ENCODE peak calls at places on chromosomes 1 and 21, in four cellular contexts. One of them, this sample, is unnamed.

GRCh38 chr1:160640359-160641123 is 6.3 kb downstream of the SLAMF1 start:
- DNase-seq in fibroblast of the aortic adventitia: no peak
- DNase-seq in A673: no peak
- DNase-seq in mucosa of descending colon: no peak
- DNase-seq in this sample: no peak

GRCh38 chr1:197146108-197147095 is at the start of gene ASPM:
- DNase-seq in A673: peak; percentile 98
- DNase-seq in fibroblast of the aortic adventitia: peak; percentile 95
- DNase-seq in mucosa of descending colon: peak; percentile 96
- DNase-seq in this sample: peak; percentile 93

GRCh38 chr1:112219267-112219666 is 176.7 kb upstream of the CTTNBP2NL start:
- DNase-seq in A673: no peak
- DNase-seq in mucosa of descending colon: no peak
- DNase-seq in fibroblast of the aortic adventitia: no peak
- DNase-seq in this sample: no peak

GRCh38 chr1:94980909-94981252 is 54.0 kb upstream of the CNN3 start:
- DNase-seq in mucosa of descending colon: no peak
- DNase-seq in fibroblast of the aortic adventitia: no peak
- DNase-seq in A673: no peak
- DNase-seq in this sample: no peak

GRCh38 chr1:155174334-155175280 is 958 bp downstream of the TRIM46 start:
- DNase-seq in A673: peak; percentile 65
- DNase-seq in fibroblast of the aortic adventitia: peak; percentile 28
- DNase-seq in mucosa of descending colon: no peak
- DNase-seq in this sample: no peak

GRCh38 chr1:93042134-93042821 is 36.8 kb upstream of the MTF2 start:
- DNase-seq in mucosa of descending colon: peak; percentile 43
- DNase-seq in fibroblast of the aortic adventitia: peak; percentile 2
- DNase-seq in A673: no peak
- DNase-seq in this sample: no peak

GRCh38 chr1:85328713-85329376 is 52.4 kb upstream of the BCL10 start:
- DNase-seq in A673: peak; percentile 54
- DNase-seq in mucosa of descending colon: no peak
- DNase-seq in fibroblast of the aortic adventitia: peak; percentile 99
- DNase-seq in this sample: peak; percentile 99

GRCh38 chr1:219503549-219503948 is 109.4 kb downstream of the ZC3H11B start:
- DNase-seq in mucosa of descending colon: no peak
- DNase-seq in A673: no peak
- DNase-seq in fibroblast of the aortic adventitia: peak; percentile 27
- DNase-seq in this sample: no peak

GRCh38 chr1:193322218-193322617 is 135.8 kb upstream of the B3GALT2 start:
- DNase-seq in mucosa of descending colon: no peak
- DNase-seq in A673: peak; percentile 68
- DNase-seq in fibroblast of the aortic adventitia: peak; percentile 86
- DNase-seq in this sample: peak; percentile 85

GRCh38 chr1:230145505-230145899 is 78.5 kb downstream of the GALNT2 start:
- DNase-seq in A673: peak; percentile 51
- DNase-seq in mucosa of descending colon: no peak
- DNase-seq in fibroblast of the aortic adventitia: no peak
- DNase-seq in this sample: no peak

GRCh38 chr1:216064643-216065042 is 358.6 kb downstream of the USH2A start:
- DNase-seq in fibroblast of the aortic adventitia: no peak
- DNase-seq in A673: no peak
- DNase-seq in mucosa of descending colon: no peak
- DNase-seq in this sample: no peak

GRCh38 chr1:70922196-70922595 is 125.4 kb downstream of the PTGER3 start:
- DNase-seq in mucosa of descending colon: no peak
- DNase-seq in A673: peak; percentile 29
- DNase-seq in fibroblast of the aortic adventitia: no peak
- DNase-seq in this sample: no peak

GRCh38 chr1:167165948-167166702 is 54.6 kb upstream of the POU2F1 start:
- DNase-seq in mucosa of descending colon: peak; percentile 59
- DNase-seq in fibroblast of the aortic adventitia: no peak
- DNase-seq in A673: peak; percentile 31
- DNase-seq in this sample: no peak

GRCh38 chr1:185559684-185560310 is 174.4 kb upstream of the HMCN1 start:
- DNase-seq in mucosa of descending colon: peak; percentile 69
- DNase-seq in fibroblast of the aortic adventitia: peak; percentile 44
- DNase-seq in A673: peak; percentile 52
- DNase-seq in this sample: peak; percentile 59

GRCh38 chr1:5650283-5651026 is 341.8 kb downstream of the NPHP4 start:
- DNase-seq in mucosa of descending colon: no peak
- DNase-seq in fibroblast of the aortic adventitia: no peak
- DNase-seq in A673: no peak
- DNase-seq in this sample: no peak

GRCh38 chr1:224647449-224647848 is 31.3 kb downstream of the CNIH3 start:
- DNase-seq in fibroblast of the aortic adventitia: no peak
- DNase-seq in mucosa of descending colon: no peak
- DNase-seq in A673: no peak
- DNase-seq in this sample: no peak

GRCh38 chr1:181612100-181612499 is 128.8 kb downstream of the CACNA1E start:
- DNase-seq in mucosa of descending colon: no peak
- DNase-seq in fibroblast of the aortic adventitia: no peak
- DNase-seq in A673: no peak
- DNase-seq in this sample: no peak

GRCh38 chr1:198449727-198450433 is 90.6 kb downstream of the ATP6V1G3 start:
- DNase-seq in fibroblast of the aortic adventitia: peak; percentile 79
- DNase-seq in A673: no peak
- DNase-seq in mucosa of descending colon: no peak
- DNase-seq in this sample: peak; percentile 32

GRCh38 chr1:32872189-32872898 is 1.6 kb upstream of the FNDC5 start:
- DNase-seq in A673: peak; percentile 72
- DNase-seq in mucosa of descending colon: peak; percentile 87
- DNase-seq in fibroblast of the aortic adventitia: peak; percentile 63
- DNase-seq in this sample: no peak

GRCh38 chr1:197521118-197521739 is 253.2 kb downstream of the CRB1 start:
- DNase-seq in A673: peak; percentile 68
- DNase-seq in fibroblast of the aortic adventitia: peak; percentile 62
- DNase-seq in mucosa of descending colon: peak; percentile 50
- DNase-seq in this sample: peak; percentile 47

GRCh38 chr1:173474097-173474779 is 2.9 kb upstream of the PRDX6 start:
- DNase-seq in mucosa of descending colon: peak; percentile 46
- DNase-seq in A673: no peak
- DNase-seq in fibroblast of the aortic adventitia: peak; percentile 48
- DNase-seq in this sample: no peak

GRCh38 chr1:230174765-230175747 is 108.0 kb downstream of the GALNT2 start:
- DNase-seq in A673: no peak
- DNase-seq in mucosa of descending colon: peak; percentile 54
- DNase-seq in fibroblast of the aortic adventitia: no peak
- DNase-seq in this sample: no peak

GRCh38 chr21:41283211-41283818 is 33.3 kb upstream of the FAM3B start:
- DNase-seq in A673: peak; percentile 70
- DNase-seq in fibroblast of the aortic adventitia: peak; percentile 94
- DNase-seq in mucosa of descending colon: peak; percentile 68
- DNase-seq in this sample: peak; percentile 86

GRCh38 chr1:9455487-9456237 is 83.6 kb upstream of the SLC25A33 start:
- DNase-seq in A673: peak; percentile 73
- DNase-seq in mucosa of descending colon: peak; percentile 87
- DNase-seq in fibroblast of the aortic adventitia: peak; percentile 76
- DNase-seq in this sample: peak; percentile 40
- TF ChIP-seq CTCF in A673: peak; percentile 87
- TF ChIP-seq CTCF in mucosa of descending colon: peak; percentile 76
- TF ChIP-seq CTCF in fibroblast of the aortic adventitia: peak; percentile 86
- TF ChIP-seq CTCF in this sample: peak; percentile 75

DNA sequence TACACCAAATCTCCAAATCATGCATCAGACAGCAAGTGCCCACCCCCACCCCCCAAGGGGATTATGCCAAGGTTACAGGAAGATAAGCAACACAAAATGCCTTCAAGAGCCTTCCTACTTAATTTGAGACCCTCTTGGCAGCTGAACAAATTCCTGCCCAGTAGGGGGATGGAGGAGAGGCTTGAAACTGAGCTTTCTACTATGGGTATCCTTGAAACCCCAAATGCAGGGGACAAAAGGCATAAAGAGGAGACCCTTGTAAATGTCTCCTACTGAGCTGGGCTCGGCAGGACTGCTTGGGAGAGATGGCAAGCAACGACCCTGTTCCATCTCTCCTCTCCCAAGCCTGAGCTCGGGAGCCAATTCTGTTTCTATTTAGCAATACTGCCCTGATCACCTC is 3.5 kb downstream of the SLC41A1 start:
- DNase-seq in mucosa of descending colon: no peak
- DNase-seq in A673: peak; percentile 55
- DNase-seq in fibroblast of the aortic adventitia: no peak
- DNase-seq in this sample: no peak
- H3K4me3 ChIP-seq in mucosa of descending colon: no peak overlapping the region
- H3K4me3 ChIP-seq in A673: no peak overlapping the region
- H3K4me3 ChIP-seq in fibroblast of the aortic adventitia: no peak overlapping the region
- H3K4me3 ChIP-seq in this sample: no peak overlapping the region

DNA sequence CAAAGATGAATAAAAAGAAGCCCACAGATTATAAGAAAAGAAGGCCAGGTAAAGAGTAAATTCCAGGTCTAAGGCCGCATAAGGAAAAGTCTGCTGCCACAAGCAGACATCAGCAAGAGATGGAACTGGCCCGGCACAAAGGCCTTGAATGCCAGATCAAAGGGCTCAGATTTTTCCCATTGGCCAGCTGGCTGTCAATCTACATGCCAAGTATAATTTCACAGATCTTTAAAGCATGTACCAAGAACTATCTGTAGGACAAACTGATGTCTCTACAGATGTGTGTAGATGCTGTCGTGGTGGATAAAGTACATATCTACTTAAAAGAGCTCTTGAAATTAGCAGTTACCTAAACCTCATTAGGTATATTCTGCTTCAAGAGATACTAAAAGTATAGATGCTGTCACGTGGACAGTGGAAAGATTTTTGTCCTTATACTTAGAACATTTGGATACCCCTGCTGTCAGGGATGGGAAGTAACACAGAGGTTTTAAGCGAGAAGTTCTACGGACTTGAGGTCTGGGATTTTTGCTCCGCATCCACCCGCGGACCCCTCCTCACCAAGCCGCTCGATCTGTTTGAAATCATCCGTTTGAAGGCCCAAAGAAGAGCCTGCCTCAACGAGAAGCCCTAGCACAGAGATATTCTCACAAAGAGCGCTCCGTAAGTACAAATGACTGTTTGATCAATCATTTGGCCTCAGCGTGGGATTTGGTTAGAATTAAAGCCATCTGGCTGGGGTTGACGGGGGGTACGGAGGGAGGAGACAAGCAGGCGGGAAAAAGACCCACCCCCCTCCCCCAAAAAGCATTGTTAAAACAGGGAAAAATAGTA is 10.0 kb downstream of the GLIS1 start:
- DNase-seq in mucosa of descending colon: no peak
- DNase-seq in fibroblast of the aortic adventitia: no peak
- DNase-seq in A673: no peak
- DNase-seq in this sample: no peak
- TF ChIP-seq CTCF in mucosa of descending colon: no peak
- TF ChIP-seq CTCF in fibroblast of the aortic adventitia: no peak
- TF ChIP-seq CTCF in A673: no peak
- TF ChIP-seq CTCF in this sample: no peak

GRCh38 chr1:62180649-62181048 is 14.0 kb upstream of the L1TD1 start:
- DNase-seq in mucosa of descending colon: peak; percentile 55
- DNase-seq in A673: no peak
- DNase-seq in fibroblast of the aortic adventitia: no peak
- DNase-seq in this sample: no peak
- H3K4me3 ChIP-seq in mucosa of descending colon: no peak overlapping the region
- H3K4me3 ChIP-seq in A673: no peak overlapping the region
- H3K4me3 ChIP-seq in fibroblast of the aortic adventitia: no peak overlapping the region
- H3K4me3 ChIP-seq in this sample: no peak overlapping the region

DNA sequence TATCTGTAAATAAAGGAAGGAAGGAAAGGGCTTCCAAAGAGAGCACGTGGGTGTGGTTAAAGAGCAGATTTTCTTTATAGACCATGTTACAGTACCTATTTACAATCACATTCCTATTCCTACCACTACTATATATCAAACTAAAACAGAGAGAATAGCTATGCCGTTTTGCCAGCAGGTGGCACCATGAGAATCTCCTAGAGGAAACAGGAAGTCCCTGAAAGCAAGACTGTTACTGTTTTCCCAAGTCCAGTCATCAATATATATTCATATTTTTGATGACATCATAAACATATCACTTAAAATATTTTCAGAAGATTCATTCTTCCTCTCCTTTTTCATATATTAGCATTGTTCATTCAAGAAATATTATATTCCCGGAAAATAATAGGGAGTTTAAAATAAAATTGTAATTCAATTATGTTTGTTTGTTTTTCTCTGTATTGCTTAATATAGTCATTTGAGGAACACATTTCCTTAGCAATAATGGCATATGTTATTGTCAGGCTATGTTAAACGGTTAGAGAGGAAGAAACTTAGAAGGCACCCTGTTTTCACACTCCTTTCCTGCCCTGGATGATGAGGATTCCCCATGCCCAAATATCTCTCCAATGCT is 6.6 kb downstream of the CCDC190 start:
- DNase-seq in A673: peak; percentile 88
- DNase-seq in fibroblast of the aortic adventitia: peak; percentile 91
- DNase-seq in mucosa of descending colon: peak; percentile 84
- DNase-seq in this sample: peak; percentile 72
- TF ChIP-seq CTCF in A673: peak; percentile 95
- TF ChIP-seq CTCF in fibroblast of the aortic adventitia: peak; percentile 82
- TF ChIP-seq CTCF in mucosa of descending colon: peak; percentile 35
- TF ChIP-seq CTCF in this sample: peak; percentile 89

This sample was measured in AG10803.